ENCODE peak calls at places on chromosomes 1 and 21, in eight cellular contexts. One of them, this sample, is unnamed.

GRCh38 chr1:218390625-218391024 is 45.5 kb downstream of the TGFB2 start:
- DNase-seq in fibroblast of the aortic adventitia: peak; percentile 88
- DNase-seq in heart right ventricle: no peak
- DNase-seq in AG04450: no peak
- DNase-seq in A549: no peak
- DNase-seq in GM23338: no peak
- DNase-seq in psoas muscle: no peak
- DNase-seq in GM12865: no peak
- DNase-seq in this sample: peak; percentile 55

GRCh38 chr1:112674986-112675727 is 698 bp downstream of the MOV10 start:
- DNase-seq in AG04450: no peak
- DNase-seq in psoas muscle: peak; percentile 74
- DNase-seq in GM23338: peak; percentile 82
- DNase-seq in heart right ventricle: peak; percentile 46
- DNase-seq in fibroblast of the aortic adventitia: no peak
- DNase-seq in GM12865: no peak
- DNase-seq in A549: no peak
- DNase-seq in this sample: no peak

GRCh38 chr1:216293673-216294072 is 129.6 kb downstream of the USH2A start:
- DNase-seq in heart right ventricle: no peak
- DNase-seq in AG04450: peak; percentile 55
- DNase-seq in psoas muscle: no peak
- DNase-seq in A549: no peak
- DNase-seq in GM12865: no peak
- DNase-seq in fibroblast of the aortic adventitia: no peak
- DNase-seq in GM23338: no peak
- DNase-seq in this sample: peak; percentile 73

GRCh38 chr1:9129391-9130041 is 614 bp upstream of the GPR157 start:
- DNase-seq in fibroblast of the aortic adventitia: peak; percentile 33
- DNase-seq in GM12865: peak; percentile 95
- DNase-seq in GM23338: peak; percentile 97
- DNase-seq in heart right ventricle: peak; percentile 84
- DNase-seq in psoas muscle: peak; percentile 92
- DNase-seq in AG04450: no peak
- DNase-seq in A549: peak; percentile 85
- DNase-seq in this sample: peak; percentile 51

GRCh38 chr1:1292851-1293250 is 12.6 kb downstream of the SCNN1D start:
- DNase-seq in psoas muscle: peak; percentile 51
- DNase-seq in A549: no peak
- DNase-seq in fibroblast of the aortic adventitia: no peak
- DNase-seq in GM23338: no peak
- DNase-seq in heart right ventricle: no peak
- DNase-seq in GM12865: no peak
- DNase-seq in AG04450: no peak
- DNase-seq in this sample: no peak

GRCh38 chr1:153220606-153221303 is 3.4 kb downstream of the PRR9 start:
- DNase-seq in AG04450: no peak
- DNase-seq in GM12865: no peak
- DNase-seq in fibroblast of the aortic adventitia: no peak
- DNase-seq in A549: no peak
- DNase-seq in GM23338: no peak
- DNase-seq in psoas muscle: no peak
- DNase-seq in heart right ventricle: no peak
- DNase-seq in this sample: no peak

GRCh38 chr1:244054247-244054923 is 3.3 kb downstream of the ZBTB18 start:
- DNase-seq in GM23338: no peak
- DNase-seq in psoas muscle: no peak
- DNase-seq in heart right ventricle: no peak
- DNase-seq in fibroblast of the aortic adventitia: no peak
- DNase-seq in AG04450: no peak
- DNase-seq in A549: no peak
- DNase-seq in GM12865: no peak
- DNase-seq in this sample: no peak

GRCh38 chr1:155976062-155976912 is 2.1 kb downstream of the ARHGEF2 start:
- DNase-seq in psoas muscle: peak; percentile 82
- DNase-seq in fibroblast of the aortic adventitia: peak; percentile 87
- DNase-seq in AG04450: peak; percentile 54
- DNase-seq in GM23338: peak; percentile 88
- DNase-seq in A549: peak; percentile 38
- DNase-seq in GM12865: peak; percentile 62
- DNase-seq in heart right ventricle: peak; percentile 80
- DNase-seq in this sample: peak; percentile 66

GRCh38 chr1:220164116-220164515 is 70.2 kb downstream of the IARS2 start:
- DNase-seq in heart right ventricle: no peak
- DNase-seq in GM23338: no peak
- DNase-seq in psoas muscle: no peak
- DNase-seq in GM12865: no peak
- DNase-seq in A549: no peak
- DNase-seq in AG04450: no peak
- DNase-seq in fibroblast of the aortic adventitia: no peak
- DNase-seq in this sample: no peak

GRCh38 chr1:68229927-68230812 is 2.2 kb downstream of the WLS start:
- DNase-seq in GM12865: peak; percentile 12
- DNase-seq in heart right ventricle: peak; percentile 21
- DNase-seq in AG04450: no peak
- DNase-seq in A549: no peak
- DNase-seq in GM23338: peak; percentile 38
- DNase-seq in psoas muscle: no peak
- DNase-seq in fibroblast of the aortic adventitia: peak; percentile 59
- DNase-seq in this sample: peak; percentile 61

GRCh38 chr1:162983671-162984425 is 85.3 kb upstream of the RGS4 start:
- DNase-seq in A549: no peak
- DNase-seq in GM12865: no peak
- DNase-seq in AG04450: no peak
- DNase-seq in GM23338: no peak
- DNase-seq in heart right ventricle: no peak
- DNase-seq in fibroblast of the aortic adventitia: no peak
- DNase-seq in psoas muscle: no peak
- DNase-seq in this sample: no peak

GRCh38 chr1:116826818-116827606 is 72.8 kb downstream of the CD2 start:
- DNase-seq in AG04450: no peak
- DNase-seq in psoas muscle: no peak
- DNase-seq in GM12865: peak; percentile 96
- DNase-seq in A549: peak; percentile 18
- DNase-seq in fibroblast of the aortic adventitia: no peak
- DNase-seq in heart right ventricle: no peak
- DNase-seq in GM23338: no peak
- DNase-seq in this sample: peak; percentile 56

GRCh38 chr1:61538228-61538627 is 186.7 kb downstream of the TM2D1 start:
- DNase-seq in AG04450: no peak
- DNase-seq in A549: no peak
- DNase-seq in fibroblast of the aortic adventitia: no peak
- DNase-seq in GM23338: no peak
- DNase-seq in psoas muscle: no peak
- DNase-seq in GM12865: no peak
- DNase-seq in heart right ventricle: no peak
- DNase-seq in this sample: no peak

DNA sequence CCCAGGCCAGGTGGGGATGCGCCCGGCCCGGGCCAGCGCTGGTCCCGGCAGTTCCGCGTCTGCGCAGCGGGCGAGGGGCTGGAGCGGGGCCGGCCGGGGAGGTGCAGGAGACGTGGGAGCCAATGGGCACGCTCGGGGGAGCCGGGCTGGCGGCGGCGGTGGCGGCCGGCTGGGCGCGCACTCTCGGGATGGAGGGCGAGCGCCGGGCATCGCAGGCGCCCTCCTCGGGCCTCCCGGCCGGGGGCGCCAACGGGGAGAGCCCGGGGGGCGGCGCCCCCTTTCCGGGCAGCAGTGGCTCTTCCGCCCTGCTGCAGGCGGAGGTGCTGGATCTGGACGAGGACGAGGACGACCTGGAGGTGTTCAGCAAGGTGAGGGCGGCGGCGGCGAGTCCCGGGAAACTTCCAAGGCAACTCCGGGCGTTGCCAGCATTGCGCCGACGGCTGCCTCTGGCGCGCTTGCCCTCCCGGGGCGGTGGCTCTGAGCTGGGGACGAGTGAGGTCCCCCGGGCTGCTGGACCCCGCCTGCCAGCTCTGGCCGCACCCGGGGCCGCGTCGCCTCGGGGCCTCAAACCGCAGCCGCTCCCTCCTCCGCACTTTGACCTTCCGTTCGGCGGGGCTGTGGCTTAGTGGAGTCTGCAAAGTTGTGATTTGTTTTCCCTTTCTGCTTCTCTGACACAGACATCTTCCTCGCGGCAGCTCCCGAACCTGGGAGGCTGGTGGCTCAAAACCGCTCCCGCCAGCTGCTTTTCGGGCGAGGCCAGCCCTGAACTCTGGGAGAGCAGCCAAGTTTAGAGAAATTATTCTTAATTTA is at the start of gene SNX7:
- DNase-seq in GM23338: peak; percentile 86
- DNase-seq in heart right ventricle: peak; percentile 79
- DNase-seq in A549: peak; percentile 70
- DNase-seq in AG04450: peak; percentile 24
- DNase-seq in GM12865: no peak
- DNase-seq in fibroblast of the aortic adventitia: peak; percentile 66
- DNase-seq in psoas muscle: peak; percentile 86
- DNase-seq in this sample: peak; percentile 75
- TF ChIP-seq CTCF in GM23338: peak; percentile 8
- TF ChIP-seq CTCF in heart right ventricle: peak; percentile 16
- TF ChIP-seq CTCF in A549: peak; percentile 22
- TF ChIP-seq CTCF in AG04450: peak; percentile 23
- TF ChIP-seq CTCF in GM12865: no peak
- TF ChIP-seq CTCF in fibroblast of the aortic adventitia: peak; percentile 10
- TF ChIP-seq CTCF in psoas muscle: no peak
- TF ChIP-seq CTCF in this sample: no peak

DNA sequence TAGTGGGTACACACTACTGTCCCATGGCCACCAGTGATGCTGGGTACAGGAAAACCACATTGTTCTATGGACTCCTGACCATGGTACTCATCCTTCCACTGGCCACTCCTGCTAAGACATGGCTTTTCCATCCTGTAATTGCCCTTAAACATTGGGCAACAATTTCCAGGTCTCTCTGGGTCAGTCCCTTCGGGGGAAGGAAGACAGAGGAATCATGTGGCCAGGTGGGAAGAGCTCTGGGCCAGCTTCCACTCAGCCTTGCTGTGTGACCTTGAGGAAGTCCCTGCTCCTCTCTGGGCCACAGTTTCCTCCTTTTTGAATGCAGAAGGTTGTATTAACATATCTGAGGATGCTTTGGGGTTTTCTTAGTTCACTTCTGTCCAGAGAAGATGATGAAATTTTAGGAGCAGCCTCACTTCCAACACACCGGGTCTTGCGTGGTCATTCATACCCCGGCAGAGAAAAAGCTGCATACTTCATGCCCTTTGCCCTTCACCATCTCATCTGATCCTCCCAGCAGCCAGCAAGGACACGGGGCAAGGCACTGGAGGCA is 50.8 kb downstream of the SRRM1 start:
- DNase-seq in heart right ventricle: no peak
- DNase-seq in psoas muscle: no peak
- DNase-seq in GM23338: no peak
- DNase-seq in fibroblast of the aortic adventitia: no peak
- DNase-seq in A549: no peak
- DNase-seq in GM12865: no peak
- DNase-seq in AG04450: no peak
- DNase-seq in this sample: no peak
- H3K4me3 ChIP-seq in heart right ventricle: no peak overlapping the region
- H3K4me3 ChIP-seq in psoas muscle: no peak overlapping the region
- H3K4me3 ChIP-seq in GM23338: no peak overlapping the region
- H3K4me3 ChIP-seq in fibroblast of the aortic adventitia: peak overlapping the region; percentile 31
- H3K4me3 ChIP-seq in A549: no peak overlapping the region
- H3K4me3 ChIP-seq in GM12865: no peak overlapping the region
- H3K4me3 ChIP-seq in AG04450: no peak overlapping the region
- H3K4me3 ChIP-seq in this sample: no peak overlapping the region

GRCh38 chr21:37358392-37358791 is 8.2 kb upstream of the DYRK1A start:
- DNase-seq in A549: no peak
- DNase-seq in GM23338: no peak
- DNase-seq in heart right ventricle: no peak
- DNase-seq in GM12865: no peak
- DNase-seq in AG04450: no peak
- DNase-seq in fibroblast of the aortic adventitia: no peak
- DNase-seq in psoas muscle: no peak
- DNase-seq in this sample: no peak
- TF ChIP-seq CTCF in A549: no peak
- TF ChIP-seq CTCF in GM23338: no peak
- TF ChIP-seq CTCF in heart right ventricle: no peak
- TF ChIP-seq CTCF in GM12865: no peak
- TF ChIP-seq CTCF in AG04450: no peak
- TF ChIP-seq CTCF in fibroblast of the aortic adventitia: no peak
- TF ChIP-seq CTCF in psoas muscle: no peak
- TF ChIP-seq CTCF in this sample: no peak

GRCh38 chr21:28253378-28253777 is 739.3 kb downstream of the LTN1 start:
- DNase-seq in A549: no peak
- DNase-seq in GM12865: no peak
- DNase-seq in heart right ventricle: no peak
- DNase-seq in AG04450: no peak
- DNase-seq in psoas muscle: no peak
- DNase-seq in fibroblast of the aortic adventitia: peak; percentile 57
- DNase-seq in GM23338: no peak
- DNase-seq in this sample: peak; percentile 69
- H3K4me3 ChIP-seq in A549: no peak overlapping the region
- H3K4me3 ChIP-seq in GM12865: no peak overlapping the region
- H3K4me3 ChIP-seq in heart right ventricle: no peak overlapping the region
- H3K4me3 ChIP-seq in AG04450: no peak overlapping the region
- H3K4me3 ChIP-seq in psoas muscle: no peak overlapping the region
- H3K4me3 ChIP-seq in fibroblast of the aortic adventitia: no peak overlapping the region
- H3K4me3 ChIP-seq in GM23338: no peak overlapping the region
- H3K4me3 ChIP-seq in this sample: no peak overlapping the region

DNA sequence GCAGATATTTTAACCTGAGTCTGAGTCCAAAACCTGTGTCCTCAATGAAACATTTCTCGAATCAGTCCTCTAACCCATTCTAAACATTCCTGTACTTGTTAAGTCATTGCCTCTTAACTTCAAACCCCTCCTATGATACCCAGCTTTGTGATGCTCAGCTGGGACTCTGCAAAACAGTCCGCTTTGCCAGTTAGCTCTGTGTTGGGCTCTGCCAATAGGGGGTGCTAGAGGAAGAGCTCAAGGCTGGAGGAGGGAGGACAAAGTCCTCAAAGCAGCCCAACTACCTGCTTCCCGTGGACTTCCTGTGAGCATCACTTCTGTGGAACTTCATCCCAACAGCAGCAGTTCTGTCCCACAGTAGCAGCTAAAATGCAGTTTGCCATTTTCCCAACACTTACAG is 38.1 kb upstream of the SYT14 start:
- DNase-seq in A549: peak; percentile 31
- DNase-seq in GM23338: peak; percentile 91
- DNase-seq in AG04450: no peak
- DNase-seq in GM12865: peak; percentile 35
- DNase-seq in fibroblast of the aortic adventitia: no peak
- DNase-seq in psoas muscle: no peak
- DNase-seq in heart right ventricle: no peak
- DNase-seq in this sample: no peak
- TF ChIP-seq CTCF in A549: peak; percentile 8
- TF ChIP-seq CTCF in GM23338: peak; percentile 91
- TF ChIP-seq CTCF in AG04450: peak; percentile 28
- TF ChIP-seq CTCF in GM12865: peak; percentile 58
- TF ChIP-seq CTCF in fibroblast of the aortic adventitia: peak; percentile 21
- TF ChIP-seq CTCF in psoas muscle: no peak
- TF ChIP-seq CTCF in heart right ventricle: no peak
- TF ChIP-seq CTCF in this sample: peak; percentile 45

GRCh38 chr1:2466834-2467554 is 9.1 kb upstream of the PLCH2 start:
- DNase-seq in psoas muscle: no peak
- DNase-seq in GM23338: peak; percentile 75
- DNase-seq in GM12865: no peak
- DNase-seq in heart right ventricle: no peak
- DNase-seq in fibroblast of the aortic adventitia: no peak
- DNase-seq in AG04450: no peak
- DNase-seq in A549: no peak
- DNase-seq in this sample: no peak
- H3K4me3 ChIP-seq in psoas muscle: no peak overlapping the region
- H3K4me3 ChIP-seq in GM23338: peak overlapping the region; percentile 45
- H3K4me3 ChIP-seq in GM12865: no peak overlapping the region
- H3K4me3 ChIP-seq in heart right ventricle: no peak overlapping the region
- H3K4me3 ChIP-seq in fibroblast of the aortic adventitia: no peak overlapping the region
- H3K4me3 ChIP-seq in AG04450: no peak overlapping the region
- H3K4me3 ChIP-seq in A549: peak overlapping the region; percentile 34
- H3K4me3 ChIP-seq in this sample: no peak overlapping the region

GRCh38 chr1:13539683-13540082 is 25.9 kb upstream of the LRRC38 start:
- DNase-seq in A549: no peak
- DNase-seq in GM23338: no peak
- DNase-seq in fibroblast of the aortic adventitia: no peak
- DNase-seq in GM12865: no peak
- DNase-seq in AG04450: no peak
- DNase-seq in heart right ventricle: no peak
- DNase-seq in psoas muscle: no peak
- DNase-seq in this sample: no peak
- TF ChIP-seq CTCF in A549: no peak
- TF ChIP-seq CTCF in GM23338: peak; percentile 28
- TF ChIP-seq CTCF in fibroblast of the aortic adventitia: no peak
- TF ChIP-seq CTCF in GM12865: no peak
- TF ChIP-seq CTCF in AG04450: no peak
- TF ChIP-seq CTCF in heart right ventricle: no peak
- TF ChIP-seq CTCF in psoas muscle: no peak
- TF ChIP-seq CTCF in this sample: no peak